ENCODE peak calls at places on chromosomes 12 and 14, in four cellular contexts. One of them, this sample, is unnamed.

GRCh38 chr12:14167005-14167628 is 185.7 kb upstream of the GRIN2B start:
- DNase-seq in HepG2: peak; percentile 30
- DNase-seq in GM12878: no peak
- DNase-seq in K562: peak; percentile 49
- DNase-seq in this sample: peak; percentile 58

GRCh38 chr14:70269582-70269981 is 80.8 kb upstream of the SLC8A3 start:
- DNase-seq in HepG2: no peak
- DNase-seq in GM12878: no peak
- DNase-seq in K562: no peak
- DNase-seq in this sample: no peak

GRCh38 chr14:67547224-67547780 is 14.2 kb downstream of the PLEKHH1 start:
- DNase-seq in HepG2: no peak
- DNase-seq in GM12878: no peak
- DNase-seq in K562: no peak
- DNase-seq in this sample: no peak

GRCh38 chr12:85182699-85183098 is 97.3 kb upstream of the ALX1 start:
- DNase-seq in HepG2: no peak
- DNase-seq in GM12878: no peak
- DNase-seq in K562: no peak
- DNase-seq in this sample: peak; percentile 37

GRCh38 chr12:33721561-33721960 is 281.9 kb upstream of the SYT10 start:
- DNase-seq in HepG2: no peak
- DNase-seq in GM12878: no peak
- DNase-seq in K562: no peak
- DNase-seq in this sample: no peak

GRCh38 chr12:94979941-94980340 is 23.6 kb downstream of the NDUFA12 start:
- DNase-seq in HepG2: no peak
- DNase-seq in GM12878: no peak
- DNase-seq in K562: no peak
- DNase-seq in this sample: no peak

GRCh38 chr14:93859957-93860356 is 67.2 kb upstream of the FAM181A start:
- DNase-seq in HepG2: no peak
- DNase-seq in GM12878: no peak
- DNase-seq in K562: no peak
- DNase-seq in this sample: peak; percentile 21

GRCh38 chr14:67410313-67410712 is 1.7 kb downstream of the PLEK2 start:
- DNase-seq in HepG2: no peak
- DNase-seq in GM12878: no peak
- DNase-seq in K562: peak; percentile 66
- DNase-seq in this sample: no peak

GRCh38 chr12:91741932-91742331 is 403.7 kb downstream of the BTG1 start:
- DNase-seq in HepG2: no peak
- DNase-seq in GM12878: no peak
- DNase-seq in K562: no peak
- DNase-seq in this sample: no peak

GRCh38 chr12:92403210-92404175 is 257.8 kb upstream of the BTG1 start:
- DNase-seq in HepG2: no peak
- DNase-seq in GM12878: peak; percentile 98
- DNase-seq in K562: peak; percentile 79
- DNase-seq in this sample: no peak

GRCh38 chr12:87368259-87368658 is 660.9 kb downstream of the C12orf50 start:
- DNase-seq in HepG2: no peak
- DNase-seq in GM12878: no peak
- DNase-seq in K562: no peak
- DNase-seq in this sample: no peak

GRCh38 chr14:20934148-20934762 is 21.0 kb upstream of the RNASE2 start:
- DNase-seq in HepG2: no peak
- DNase-seq in GM12878: no peak
- DNase-seq in K562: peak; percentile 51
- DNase-seq in this sample: peak; percentile 77

GRCh38 chr12:92905811-92906554 is 23.1 kb downstream of the EEA1 start:
- DNase-seq in HepG2: no peak
- DNase-seq in GM12878: no peak
- DNase-seq in K562: no peak
- DNase-seq in this sample: no peak

GRCh38 chr12:57735952-57736742 is 2.4 kb downstream of the AGAP2 start:
- DNase-seq in HepG2: peak; percentile 37
- DNase-seq in GM12878: no peak
- DNase-seq in K562: peak; percentile 85
- DNase-seq in this sample: peak; percentile 52
- TF ChIP-seq FOXM1 in HepG2: no peak
- TF ChIP-seq FOXM1 in GM12878: no peak
- TF ChIP-seq FOXM1 in K562: no peak
- TF ChIP-seq FOXM1 in this sample: no peak

DNA sequence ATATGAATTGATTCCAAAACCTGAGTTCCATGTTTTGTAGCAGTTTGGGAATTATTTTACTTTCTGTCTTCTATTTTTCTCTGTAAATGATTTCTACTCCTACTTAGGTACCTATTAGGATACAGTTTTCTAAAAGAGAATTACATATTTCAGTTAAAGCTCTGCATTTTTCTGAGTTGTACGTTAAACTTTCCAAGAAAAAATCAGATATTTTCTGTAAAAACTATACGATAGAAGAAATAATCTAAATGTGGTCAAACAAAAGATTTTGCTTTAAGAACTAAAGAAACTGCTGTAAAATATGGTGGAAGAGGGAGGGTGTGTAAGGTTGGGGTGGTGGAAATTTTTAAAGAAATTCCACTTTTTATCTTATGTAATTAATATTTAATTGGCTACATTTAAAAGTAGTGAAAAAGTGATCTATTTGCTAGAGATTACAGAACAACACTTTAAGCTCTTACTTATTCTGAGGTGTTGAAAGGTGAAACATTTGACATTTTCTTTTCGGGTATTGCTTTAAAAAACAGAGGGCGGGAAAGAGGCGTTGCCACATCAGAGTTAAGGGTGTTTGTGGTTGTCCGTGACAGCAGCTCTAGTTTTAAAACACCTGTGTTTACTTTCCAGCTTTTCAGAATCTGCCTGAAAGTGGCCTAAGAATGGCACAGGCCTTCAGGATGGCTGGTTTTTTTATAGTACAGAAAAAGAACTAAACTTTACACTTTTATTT is 187.3 kb downstream of the MIPOL1 start:
- DNase-seq in HepG2: peak; percentile 82
- DNase-seq in GM12878: no peak
- DNase-seq in K562: peak; percentile 3
- DNase-seq in this sample: no peak
- TF ChIP-seq SP1 in HepG2: no peak
- TF ChIP-seq SP1 in GM12878: no peak
- TF ChIP-seq SP1 in K562: no peak
- TF ChIP-seq SP1 in this sample: no peak

GRCh38 chr12:88935856-88936255 is 355.6 kb upstream of the KITLG start:
- DNase-seq in HepG2: no peak
- DNase-seq in GM12878: no peak
- DNase-seq in K562: no peak
- DNase-seq in this sample: no peak
- TF ChIP-seq TARDBP in HepG2: no peak
- TF ChIP-seq TARDBP in GM12878: no peak
- TF ChIP-seq TARDBP in K562: no peak
- TF ChIP-seq TARDBP in this sample: no peak

GRCh38 chr12:113292091-113292490 is 42.8 kb downstream of the SLC8B1 start:
- DNase-seq in HepG2: no peak
- DNase-seq in GM12878: no peak
- DNase-seq in K562: no peak
- DNase-seq in this sample: no peak
- TF ChIP-seq FOXM1 in HepG2: no peak
- TF ChIP-seq FOXM1 in GM12878: no peak
- TF ChIP-seq FOXM1 in K562: no peak
- TF ChIP-seq FOXM1 in this sample: no peak

GRCh38 chr12:4899361-4899760 is 10.3 kb upstream of the KCNA1 start:
- DNase-seq in HepG2: no peak
- DNase-seq in GM12878: no peak
- DNase-seq in K562: no peak
- DNase-seq in this sample: no peak

DNA sequence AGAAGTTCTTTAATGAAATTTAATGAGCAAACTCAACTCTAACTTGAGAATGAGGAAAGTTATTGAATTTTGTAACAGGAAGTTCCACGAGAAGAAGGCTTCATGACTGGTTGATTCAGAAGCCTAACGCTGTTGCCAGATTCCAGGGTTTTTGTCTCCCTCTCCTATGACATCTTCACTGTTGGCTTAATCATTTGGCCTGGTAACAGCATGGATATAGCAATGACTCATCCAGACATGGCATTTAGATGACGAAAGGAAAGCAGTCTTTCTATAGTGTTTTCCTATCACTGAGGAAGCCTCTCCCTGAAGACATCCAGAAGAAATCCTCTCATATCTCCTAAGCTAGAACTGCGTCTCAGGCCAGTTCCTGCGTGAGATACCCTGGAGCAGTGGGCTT is 9.4 kb upstream of the KCNA1 start:
- DNase-seq in HepG2: no peak
- DNase-seq in GM12878: no peak
- DNase-seq in K562: no peak
- DNase-seq in this sample: no peak
- TF ChIP-seq SP1 in HepG2: no peak
- TF ChIP-seq SP1 in GM12878: no peak
- TF ChIP-seq SP1 in K562: no peak
- TF ChIP-seq SP1 in this sample: no peak

GRCh38 chr14:99995700-99996356 is 69.4 kb upstream of the EVL start:
- DNase-seq in HepG2: peak; percentile 55
- DNase-seq in GM12878: peak; percentile 89
- DNase-seq in K562: peak; percentile 42
- DNase-seq in this sample: peak; percentile 73
- TF ChIP-seq TARDBP in HepG2: no peak
- TF ChIP-seq TARDBP in GM12878: no peak
- TF ChIP-seq TARDBP in K562: no peak
- TF ChIP-seq TARDBP in this sample: no peak

GRCh38 chr14:103314496-103315277 is 19.4 kb upstream of the EIF5 start:
- DNase-seq in HepG2: peak; percentile 23
- DNase-seq in GM12878: no peak
- DNase-seq in K562: peak; percentile 77
- DNase-seq in this sample: no peak
- TF ChIP-seq FOXM1 in HepG2: no peak
- TF ChIP-seq FOXM1 in GM12878: no peak
- TF ChIP-seq FOXM1 in K562: peak; percentile 44
- TF ChIP-seq FOXM1 in this sample: no peak

This sample was measured in HEK293T.